ENCODE peak calls at places on chromosome 13, in nine cellular contexts. P is ACHN; M is GM04504; D is NCI-H1092 treated with DMSO at 0.1 percent for 48 hours; G is EL; V is AG20443; N is activated CD4-positive, alpha-beta T cell treated with anti-CD3 and anti-CD28 coated beads for 1 hour; T is heart right ventricle; J is progenitor cell of endocrine pancreas. I is an unnamed sample.

GRCh38 chr13:25447396-25447795 is 75.6 kb downstream of the ATP8A2 start:
- DNase-seq in P (no peak), M (no peak), D (no peak), G (no peak), V (no peak), N (no peak), T (no peak), J (no peak), I (no peak)

GRCh38 chr13:21076265-21076653 is 14.9 kb upstream of the LATS2 start:
- DNase-seq in P (no peak), M (no peak), D (no peak), G (no peak), V (no peak), N (no peak), T (no peak), J (no peak), I (no peak)

GRCh38 chr13:114069376-114070097 is 62.9 kb downstream of the RASA3 start:
- DNase-seq in P (no peak), M (no peak), D (no peak), G (no peak), V (no peak), N (no peak), T (no peak), J (no peak), I (no peak)

GRCh38 chr13:106596287-106596937 is 28.5 kb upstream of the ARGLU1 start:
- DNase-seq in P (no peak), M (no peak), D (no peak), G (no peak), V (no peak), N (no peak), T (no peak), J (no peak), I (no peak)

GRCh38 chr13:108657520-108657919 is 28.1 kb downstream of the MYO16 start:
- DNase-seq in P (no peak), M (no peak), D (no peak), G (no peak), V (no peak), N (no peak), T (no peak), J (no peak), I (no peak)

GRCh38 chr13:31848621-31849020 is 109.3 kb downstream of the RXFP2 start:
- DNase-seq in P (no peak), M (no peak), D (no peak), G (no peak), V (no peak), N (no peak), T (no peak), J (no peak), I (no peak)

GRCh38 chr13:104816716-104817115 is 1718.7 kb downstream of the EFNB2 start:
- DNase-seq in P (no peak), M (no peak), D (no peak), G (no peak), V (no peak), N (no peak), T (no peak), J (no peak), I (no peak)

GRCh38 chr13:113252516-113252915 is 43.1 kb downstream of the CUL4A start:
- DNase-seq in P (no peak), M (no peak), D (no peak), G (no peak), V (no peak), N (no peak), T (no peak), J (no peak), I (no peak)

GRCh38 chr13:74710006-74710405 is 575.8 kb upstream of the KLF12 start:
- DNase-seq in P (no peak), M (peak), D (no peak), G (peak), V (peak), N (no peak), T (no peak), J (no peak), I (no peak)

GRCh38 chr13:34469212-34469983 is 472.7 kb upstream of the NBEA start:
- DNase-seq in P (no peak), M (no peak), D (peak), G (no peak), V (no peak), N (no peak), T (no peak), J (no peak), I (no peak)

GRCh38 chr13:25137624-25137892 is 34.5 kb downstream of the AMER2 start:
- DNase-seq in P (no peak), M (no peak), D (no peak), G (no peak), V (no peak), N (no peak), T (no peak), J (no peak), I (no peak)

GRCh38 chr13:52461265-52461664 is 6.0 kb downstream of the CKAP2 start:
- DNase-seq in P (no peak), M (no peak), D (no peak), G (no peak), V (no peak), N (no peak), T (no peak), J (no peak), I (no peak)

GRCh38 chr13:50425772-50426171 is 410.5 kb downstream of the KCNRG start:
- DNase-seq in P (no peak), M (no peak), D (no peak), G (no peak), V (no peak), N (no peak), T (no peak), J (no peak), I (no peak)

GRCh38 chr13:114044486-114044885 is 70.6 kb upstream of the C13orf46 start:
- DNase-seq in P (no peak), M (peak), D (no peak), G (no peak), V (peak), N (no peak), T (no peak), J (no peak), I (no peak)

GRCh38 chr13:79128158-79128557 is 277.9 kb downstream of the RBM26 start:
- DNase-seq in P (peak), M (no peak), D (no peak), G (peak), V (no peak), N (no peak), T (no peak), J (no peak), I (no peak)

GRCh38 chr13:45441633-45442032 is 23.1 kb upstream of the COG3 start:
- DNase-seq in P (peak), M (no peak), D (no peak), G (peak), V (peak), N (no peak), T (no peak), J (no peak), I (no peak)

I was measured in hepatic stellate cell.